ENCODE peak calls at places on chromosomes 3 and 15, in nine cellular contexts. S is HCT116, E is GM23338, J is neural progenitor cell, G is OCI-LY7, Y is MM.1S, R is PC-3, P is SK-N-SH, C is hepatocyte. F is an unnamed sample. For H3K4me1, the result is how much of the 10 kb centered on the place peaks cover.

GRCh38 chr3:125606291-125606690 is 11.0 kb upstream of the OSBPL11 start:
- DNase-seq in S (no peak), E (no peak), J (no peak), G (no peak), Y (no peak), R (no peak), P (no peak), C (no peak), F (no peak)

GRCh38 chr15:74994236-74994635 is 1.1 kb upstream of the SCAMP5 start:
- DNase-seq in S (no peak), E (no peak), J (no peak), G (no peak), Y (no peak), R (no peak), P (no peak), C (no peak), F (no peak)

GRCh38 chr3:25713316-25713967 is 48.7 kb upstream of the TOP2B start:
- DNase-seq in S (no peak), E (no peak), J (no peak), G (no peak), Y (no peak), R (no peak), P (no peak), C (no peak), F (peak)

GRCh38 chr3:13702226-13702820 is 153.4 kb downstream of the FBLN2 start:
- DNase-seq in S (no peak), E (no peak), J (no peak), G (no peak), Y (no peak), R (no peak), P (no peak), C (no peak), F (no peak)

GRCh38 chr15:55742927-55743614 is at the start of gene PRTG:
- DNase-seq in S (no peak), E (peak), J (peak), G (no peak), Y (no peak), R (peak), P (peak), C (peak), F (peak)

GRCh38 chr3:111545349-111545748 is 3.4 kb downstream of the CD96 start:
- DNase-seq in S (no peak), E (no peak), J (no peak), G (no peak), Y (no peak), R (no peak), P (no peak), C (no peak), F (no peak)

GRCh38 chr3:23430781-23431423 is 227.8 kb downstream of the UBE2E2 start:
- DNase-seq in S (no peak), E (no peak), J (no peak), G (no peak), Y (no peak), R (no peak), P (no peak), C (no peak), F (peak)

GRCh38 chr3:139772539-139773500 is 95.0 kb upstream of the NMNAT3 start:
- DNase-seq in S (no peak), E (no peak), J (no peak), G (no peak), Y (no peak), R (peak), P (no peak), C (no peak), F (peak)

GRCh38 chr15:58043192-58043903 is 22.2 kb downstream of the ALDH1A2 start:
- DNase-seq in S (peak), E (peak), J (peak), G (peak), Y (peak), R (peak), P (no peak), C (peak), F (peak)

GRCh38 chr3:41464858-41465257 is 265.6 kb downstream of the CTNNB1 start:
- DNase-seq in S (no peak), E (no peak), J (no peak), G (no peak), Y (no peak), R (no peak), P (no peak), C (no peak), F (no peak)

GRCh38 chr3:24394754-24395153 is 99.9 kb downstream of the THRB start:
- DNase-seq in S (no peak), E (no peak), J (no peak), G (no peak), Y (no peak), R (no peak), P (no peak), C (no peak), F (no peak)

GRCh38 chr15:42692536-42692935 is 44.4 kb downstream of the CDAN1 start:
- DNase-seq in S (no peak), E (no peak), J (no peak), G (no peak), Y (no peak), R (no peak), P (no peak), C (no peak), F (no peak)

GRCh38 chr15:58864602-58865419 is 68.7 kb downstream of the SLTM start:
- DNase-seq in S (no peak), E (peak), J (peak), G (no peak), Y (no peak), R (no peak), P (peak), C (peak), F (peak)

GRCh38 chr3:171230857-171231256 is 204.3 kb upstream of the SLC2A2 start:
- DNase-seq in S (no peak), E (no peak), J (no peak), G (no peak), Y (no peak), R (no peak), P (no peak), C (no peak), F (no peak)

GRCh38 chr3:178131801-178132200 is 404.4 kb upstream of the KCNMB2 start:
- DNase-seq in S (no peak), E (no peak), J (no peak), G (no peak), Y (no peak), R (peak), P (no peak), C (no peak), F (peak)

GRCh38 chr3:4977889-4978258 is 1.4 kb upstream of the BHLHE40 start:
- DNase-seq in S (no peak), E (peak), J (no peak), G (no peak), Y (no peak), R (no peak), P (no peak), C (no peak), F (no peak)

GRCh38 chr3:186459108-186459467 is 85.1 kb downstream of the CRYGS start:
- DNase-seq in S (no peak), E (no peak), J (no peak), G (no peak), Y (no peak), R (no peak), P (no peak), C (no peak), F (no peak)

GRCh38 chr15:88695046-88695445 is 56.2 kb downstream of the ISG20 start:
- DNase-seq in S (no peak), E (no peak), J (no peak), G (no peak), Y (no peak), R (no peak), P (no peak), C (no peak), F (peak)

GRCh38 chr15:20357139-20358065 is 184.2 kb downstream of the GOLGA6L6 start:
- DNase-seq in S (no peak), E (no peak), J (no peak), G (no peak), Y (no peak), R (no peak), P (no peak), C (peak), F (no peak)

GRCh38 chr3:102113421-102114041 is 264.2 kb downstream of the NFKBIZ start:
- DNase-seq in S (no peak), E (no peak), J (no peak), G (no peak), Y (no peak), R (peak), P (no peak), C (peak), F (no peak)

GRCh38 chr3:44833394-44833793 is 28.3 kb upstream of the TMEM42 start:
- DNase-seq in S (no peak), E (no peak), J (no peak), G (no peak), Y (no peak), R (no peak), P (no peak), C (no peak), F (no peak)

GRCh38 chr3:172844428-172844827 is 93.9 kb downstream of the ECT2 start:
- DNase-seq in S (no peak), E (no peak), J (no peak), G (no peak), Y (no peak), R (no peak), P (no peak), C (no peak), F (no peak)

GRCh38 chr3:136733317-136733833 is 18.8 kb downstream of the STAG1 start:
- DNase-seq in S (no peak), E (no peak), J (no peak), G (no peak), Y (no peak), R (peak), P (no peak), C (no peak), F (peak)

GRCh38 chr15:49421991-49422390 is 1.1 kb upstream of the FGF7 start:
- DNase-seq in S (peak), E (peak), J (peak), G (peak), Y (peak), R (peak), P (peak), C (peak), F (peak)

GRCh38 chr3:112097378-112097777 is 11.2 kb downstream of the C3orf52 start:
- DNase-seq in S (peak), E (no peak), J (no peak), G (no peak), Y (no peak), R (peak), P (no peak), C (peak), F (peak)

GRCh38 chr15:101048191-101049011 is 129.2 kb downstream of the LRRK1 start:
- DNase-seq in S (no peak), E (no peak), J (no peak), G (no peak), Y (no peak), R (no peak), P (peak), C (no peak), F (no peak)

GRCh38 chr3:52539010-52539653 is 2.7 kb downstream of the UQCC5 start:
- DNase-seq in S (no peak), E (no peak), J (no peak), G (no peak), Y (no peak), R (peak), P (no peak), C (no peak), F (no peak)

GRCh38 chr3:81302045-81302444 is 459.4 kb downstream of the GBE1 start:
- DNase-seq in S (peak), E (peak), J (peak), G (peak), Y (peak), R (peak), P (peak), C (peak), F (peak)

GRCh38 chr3:115633467-115633866 is 10.2 kb downstream of the GAP43 start:
- DNase-seq in S (no peak), E (no peak), J (no peak), G (no peak), Y (peak), R (no peak), P (no peak), C (no peak), F (no peak)

GRCh38 chr15:66704783-66705113 is 2.7 kb downstream of the SMAD6 start:
- DNase-seq in S (no peak), E (no peak), J (no peak), G (no peak), Y (no peak), R (peak), P (no peak), C (peak), F (peak)

GRCh38 chr3:195760345-195760983 is 39.7 kb downstream of the MUC20 start:
- DNase-seq in S (no peak), E (no peak), J (no peak), G (no peak), Y (peak), R (no peak), P (no peak), C (no peak), F (no peak)

GRCh38 chr3:167394003-167394402 is 13.9 kb upstream of the ZBBX start:
- DNase-seq in S (no peak), E (no peak), J (no peak), G (peak), Y (no peak), R (peak), P (no peak), C (no peak), F (no peak)

GRCh38 chr3:51386852-51387229 is 1.8 kb downstream of the MANF start:
- DNase-seq in S (no peak), E (no peak), J (no peak), G (no peak), Y (no peak), R (no peak), P (no peak), C (no peak), F (no peak)

GRCh38 chr3:51389423-51390183 is 1.5 kb upstream of the RBM15B start:
- DNase-seq in S (no peak), E (peak), J (peak), G (peak), Y (peak), R (peak), P (peak), C (peak), F (peak)

GRCh38 chr3:51390186-51390585 is 899 bp upstream of the RBM15B start:
- DNase-seq in S (no peak), E (no peak), J (no peak), G (no peak), Y (no peak), R (no peak), P (no peak), C (no peak), F (no peak)

GRCh38 chr3:51386159-51386851 is 1.2 kb downstream of the MANF start:
- DNase-seq in S (no peak), E (no peak), J (no peak), G (peak), Y (peak), R (no peak), P (no peak), C (no peak), F (peak)

GRCh38 chr3:51388286-51389029 is 2.6 kb upstream of the RBM15B start:
- DNase-seq in S (peak), E (peak), J (no peak), G (peak), Y (no peak), R (peak), P (no peak), C (peak), F (peak)
- H3K4me1 ChIP-seq in S (under half), E (under half), J (under half), G (half or more), Y (under half), R (half or more), P (half or more), C (half or more), F (under half)

DNA sequence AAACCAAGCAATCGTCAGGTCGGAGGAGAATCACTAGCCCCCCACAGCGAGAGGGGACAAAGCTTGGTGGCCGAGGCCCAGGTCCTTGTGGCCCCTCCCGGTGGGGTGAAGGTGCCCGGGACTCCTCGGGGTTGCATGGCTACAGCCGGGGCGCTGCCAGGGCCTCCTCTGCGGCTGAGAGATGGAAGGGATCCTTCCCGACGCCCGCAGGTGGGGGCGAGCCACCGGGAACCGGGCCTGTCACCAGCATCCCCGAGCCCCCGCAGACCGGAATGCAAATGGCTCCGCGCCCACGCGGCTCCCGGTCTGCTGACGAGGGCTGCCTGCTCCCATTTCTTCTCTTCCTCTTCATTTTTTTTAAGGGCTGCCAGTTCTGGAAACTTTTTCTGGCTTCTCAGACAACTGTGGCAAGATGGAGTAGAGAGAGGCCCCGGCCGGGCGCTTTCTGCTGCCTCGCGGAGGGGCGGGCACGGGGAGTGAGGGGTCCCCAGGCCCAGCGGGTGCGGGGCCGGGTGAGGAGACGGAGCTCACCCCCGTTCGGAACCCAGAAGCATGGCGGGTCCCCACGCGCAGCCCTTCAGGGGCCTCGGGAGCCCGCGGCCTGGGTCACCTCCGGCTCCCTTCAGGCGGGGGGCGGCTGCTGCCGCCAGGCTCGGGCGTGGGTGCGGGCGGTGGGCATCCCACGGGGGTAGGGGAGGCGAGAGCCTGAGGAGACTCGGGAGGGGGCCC is 27.5 kb downstream of the MELTF start:
- DNase-seq in S (no peak), E (peak), J (peak), G (peak), Y (no peak), R (no peak), P (no peak), C (no peak), F (peak)
- TF ChIP-seq EZH2phosphoT487 in S (no peak), E (no peak), J (no peak), G (no peak), Y (no peak), R (no peak), P (no peak), C (no peak), F (no peak)

GRCh38 chr15:68145706-68146105 is 59.4 kb downstream of the CALML4 start:
- DNase-seq in S (no peak), E (no peak), J (no peak), G (no peak), Y (no peak), R (no peak), P (no peak), C (no peak), F (peak)
- H3K27ac ChIP-seq in S (no peak), E (no peak), J (no peak), G (no peak), Y (no peak), R (no peak), P (no peak), C (no peak), F (no peak)

DNA sequence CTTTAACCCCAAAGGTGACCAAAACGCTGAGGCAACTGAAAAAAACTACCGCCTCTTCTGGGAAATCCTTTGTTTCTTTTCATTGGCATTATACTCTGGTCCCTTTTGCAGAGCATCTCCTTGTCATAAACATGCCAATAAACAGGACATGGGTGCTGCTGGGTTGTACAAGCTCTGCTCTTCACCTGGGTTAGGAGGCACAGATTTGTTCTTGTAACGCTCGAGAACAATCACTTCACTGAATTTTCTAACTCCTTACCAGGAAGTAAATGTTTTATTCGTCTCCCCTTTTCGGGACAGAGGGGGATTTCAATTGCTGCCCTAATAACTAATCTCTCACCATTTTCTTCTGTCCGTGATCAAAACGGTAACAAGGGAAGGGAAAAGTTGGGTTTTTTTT is 1.3 kb downstream of the PLCH1 start:
- DNase-seq in S (no peak), E (no peak), J (no peak), G (no peak), Y (no peak), R (no peak), P (peak), C (no peak), F (peak)
- H3K4me1 ChIP-seq in S (under half), E (under half), J (half or more), G (under half), Y (under half), R (under half), P (under half), C (under half), F (under half)

GRCh38 chr15:69559440-69560215 is 107.0 kb downstream of the RPLP1 start:
- DNase-seq in S (no peak), E (no peak), J (no peak), G (no peak), Y (no peak), R (no peak), P (no peak), C (no peak), F (peak)
- TF ChIP-seq EZH2phosphoT487 in S (no peak), E (no peak), J (no peak), G (no peak), Y (no peak), R (no peak), P (no peak), C (no peak), F (no peak)

F was measured in GM23248.